ENCODE peak calls at places on chromosomes 16 and 17, in four cellular contexts. D is OCI-LY7; H is CD4-positive, alpha-beta T cell; Y is CD4-positive, CD25-positive, alpha-beta regulatory T cell. M is an unnamed sample.

GRCh38 chr17:2707721-2708584 is 3.6 kb downstream of the CLUH start:
- DNase-seq in D (peak), H (no peak), Y (no peak), M (no peak)

GRCh38 chr16:69888005-69888560 is 63.1 kb upstream of the CLEC18A start:
- DNase-seq in D (no peak), H (no peak), Y (no peak), M (no peak)

GRCh38 chr16:48434653-48435318 is 49.6 kb upstream of the SIAH1 start:
- DNase-seq in D (peak), H (no peak), Y (no peak), M (no peak)

GRCh38 chr17:49815761-49816281 is 27.3 kb downstream of the KAT7 start:
- DNase-seq in D (no peak), H (no peak), Y (no peak), M (no peak)

GRCh38 chr17:2854662-2855061 is 58.4 kb downstream of the RAP1GAP2 start:
- DNase-seq in D (peak), H (no peak), Y (no peak), M (no peak)

GRCh38 chr16:55643161-55643970 is 12.4 kb upstream of the SLC6A2 start:
- DNase-seq in D (no peak), H (no peak), Y (no peak), M (no peak)

GRCh38 chr16:21989141-21989540 is 11.8 kb downstream of the PDZD9 start:
- DNase-seq in D (no peak), H (no peak), Y (no peak), M (no peak)

GRCh38 chr17:75832652-75833400 is 11.4 kb downstream of the UNC13D start:
- DNase-seq in D (peak), H (peak), Y (peak), M (no peak)

GRCh38 chr16:31186176-31186575 is 6.2 kb downstream of the FUS start:
- DNase-seq in D (no peak), H (no peak), Y (no peak), M (no peak)

GRCh38 chr17:56832446-56832845 is 1.3 kb downstream of the C17orf67 start:
- DNase-seq in D (no peak), H (no peak), Y (no peak), M (no peak)

GRCh38 chr17:76027159-76027839 is at the start of gene EVPL:
- DNase-seq in D (no peak), H (no peak), Y (no peak), M (no peak)

GRCh38 chr16:10581507-10581906 is 1.1 kb upstream of the EMP2 start:
- DNase-seq in D (no peak), H (no peak), Y (no peak), M (no peak)

GRCh38 chr16:57016301-57016700 is 26.9 kb downstream of the NLRC5 start:
- DNase-seq in D (no peak), H (no peak), Y (no peak), M (no peak)

GRCh38 chr16:28212532-28212873 is 738 bp upstream of the XPO6 start:
- DNase-seq in D (no peak), H (no peak), Y (no peak), M (no peak)

GRCh38 chr16:700684-701584 is 4.7 kb downstream of the FBXL16 start:
- DNase-seq in D (no peak), H (peak), Y (no peak), M (no peak)

GRCh38 chr16:47774661-47775060 is 313.5 kb downstream of the PHKB start:
- DNase-seq in D (no peak), H (no peak), Y (no peak), M (no peak)

GRCh38 chr16:19959736-19960135 is 75.1 kb upstream of the GPRC5B start:
- DNase-seq in D (no peak), H (no peak), Y (no peak), M (no peak)

GRCh38 chr17:38897671-38898290 is 27.6 kb upstream of the LASP1NB start:
- DNase-seq in D (no peak), H (no peak), Y (no peak), M (no peak)

GRCh38 chr17:68054296-68054900 is 18.9 kb downstream of the KPNA2 start:
- DNase-seq in D (no peak), H (no peak), Y (no peak), M (no peak)

GRCh38 chr17:75996665-75997590 is 3.7 kb upstream of the CDK3 start:
- DNase-seq in D (peak), H (no peak), Y (no peak), M (no peak)

GRCh38 chr17:45132569-45133463 is 501 bp upstream of the PLCD3 start:
- DNase-seq in D (peak), H (peak), Y (peak), M (peak)

GRCh38 chr17:48961516-48962233 is 6.7 kb downstream of the GIP start:
- DNase-seq in D (no peak), H (no peak), Y (no peak), M (no peak)

GRCh38 chr16:81280393-81280792 is 34.4 kb upstream of the GAN start:
- DNase-seq in D (no peak), H (no peak), Y (no peak), M (no peak)

GRCh38 chr17:72588961-72589360 is 468.1 kb downstream of the SOX9 start:
- DNase-seq in D (no peak), H (no peak), Y (no peak), M (no peak)

GRCh38 chr17:57931488-57932137 is 23.6 kb downstream of the CUEDC1 start:
- DNase-seq in D (no peak), H (no peak), Y (no peak), M (no peak)
- H3K27ac ChIP-seq in D (no peak), H (no peak), Y (no peak), M (peak)

DNA sequence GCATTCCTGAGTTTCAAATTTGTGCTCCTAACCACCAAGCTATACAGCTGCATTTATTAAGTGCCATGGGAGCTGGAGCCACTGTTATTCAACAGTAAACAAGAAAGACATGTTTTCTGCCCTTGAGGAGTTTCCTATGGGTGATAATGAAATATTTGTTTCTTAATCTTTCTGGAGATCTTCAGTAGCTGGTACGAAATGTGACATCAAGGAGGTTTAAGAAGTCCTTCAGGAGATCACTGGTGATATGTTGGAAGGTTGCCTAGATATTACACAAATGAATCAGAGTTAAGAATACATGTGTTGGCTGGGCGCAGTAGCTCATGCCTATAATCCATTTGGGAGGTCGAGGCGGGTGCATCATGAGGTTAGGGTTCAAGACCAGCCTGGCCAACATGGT is 14.9 kb downstream of the RHOT1 start:
- DNase-seq in D (no peak), H (no peak), Y (no peak), M (peak)
- H3K27ac ChIP-seq in D (no peak), H (no peak), Y (no peak), M (no peak)

GRCh38 chr16:53091508-53092211 is 36.9 kb downstream of the CHD9 start:
- DNase-seq in D (peak), H (no peak), Y (no peak), M (no peak)
- H3K27ac ChIP-seq in D (peak), H (no peak), Y (no peak), M (peak)

GRCh38 chr16:11667824-11668589 is at the start of gene SNN:
- DNase-seq in D (peak), H (peak), Y (peak), M (peak)

GRCh38 chr16:11671271-11671670 is 3.0 kb downstream of the SNN start:
- DNase-seq in D (no peak), H (no peak), Y (no peak), M (no peak)

GRCh38 chr16:11668590-11669379 is 530 bp downstream of the SNN start:
- DNase-seq in D (no peak), H (no peak), Y (no peak), M (no peak)

GRCh38 chr16:11670171-11671131 is 2.2 kb downstream of the SNN start:
- DNase-seq in D (no peak), H (no peak), Y (no peak), M (no peak)

GRCh38 chr16:11669380-11670146 is 1.3 kb downstream of the SNN start:
- DNase-seq in D (peak), H (no peak), Y (no peak), M (no peak)
- H3K27ac ChIP-seq in D (peak), H (peak), Y (peak), M (peak)

DNA sequence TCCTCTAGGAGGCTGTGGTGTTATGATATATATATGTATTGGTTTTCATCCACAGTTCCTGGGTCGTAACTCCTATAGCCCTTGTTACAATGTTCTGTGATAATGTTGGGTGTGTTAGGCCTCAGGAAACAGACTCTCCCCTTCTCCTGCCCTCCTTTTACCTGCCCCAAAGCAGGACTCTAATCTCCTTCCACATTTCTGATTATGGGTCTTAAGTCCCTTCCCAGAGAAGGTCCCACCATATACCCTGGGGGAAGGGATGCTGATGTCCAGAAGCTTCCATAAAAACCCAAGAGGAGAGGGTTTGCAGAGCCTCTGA is 450 bp upstream of the C1QBP start:
- DNase-seq in D (no peak), H (no peak), Y (no peak), M (no peak)
- H3K27ac ChIP-seq in D (peak), H (peak), Y (peak), M (peak)

GRCh38 chr16:2915196-2915929 is 3.6 kb downstream of the FLYWCH1 start:
- DNase-seq in D (no peak), H (no peak), Y (no peak), M (no peak)
- H3K27ac ChIP-seq in D (no peak), H (no peak), Y (no peak), M (no peak)

GRCh38 chr17:82449136-82449882 is 1.2 kb downstream of the CYBC1 start:
- DNase-seq in D (peak), H (peak), Y (peak), M (no peak)
- H3K27ac ChIP-seq in D (peak), H (peak), Y (peak), M (peak)

GRCh38 chr16:2964416-2965223 is 545 bp downstream of the KREMEN2 start:
- DNase-seq in D (peak), H (no peak), Y (peak), M (no peak)

GRCh38 chr16:2960183-2961010 is 3.7 kb upstream of the KREMEN2 start:
- DNase-seq in D (no peak), H (no peak), Y (no peak), M (no peak)

GRCh38 chr16:2962334-2963073 is 1.6 kb upstream of the KREMEN2 start:
- DNase-seq in D (no peak), H (no peak), Y (no peak), M (no peak)

GRCh38 chr16:2963611-2964415 is at the start of gene KREMEN2:
- DNase-seq in D (no peak), H (no peak), Y (no peak), M (no peak)

DNA sequence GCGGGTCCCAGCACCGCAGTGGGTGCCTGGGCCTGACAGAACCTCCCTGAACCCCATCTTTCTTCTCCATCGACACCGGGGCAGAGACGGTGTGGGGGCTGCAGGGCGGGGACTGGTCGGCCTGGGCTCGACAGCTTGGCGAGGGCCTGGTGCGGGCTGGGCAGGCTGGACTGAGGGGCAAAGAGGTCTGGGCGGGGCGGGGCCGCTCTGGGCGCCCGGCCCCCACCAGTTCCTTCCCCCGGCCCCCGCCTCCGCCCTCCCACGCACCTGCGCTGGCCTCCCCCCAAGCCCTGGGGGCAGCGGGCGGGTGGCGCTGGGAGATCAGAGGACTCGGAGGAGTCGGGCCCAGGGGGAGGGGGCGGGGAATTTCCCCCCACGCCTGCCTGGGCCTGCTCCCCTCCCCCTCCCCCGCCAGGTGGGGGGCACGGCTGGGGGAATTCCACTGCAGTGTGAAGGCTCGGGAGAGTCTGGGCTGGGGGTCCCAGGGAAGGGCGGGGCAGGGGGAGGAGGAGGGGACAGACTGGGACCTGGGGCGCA is 933 bp upstream of the KREMEN2 start:
- DNase-seq in D (no peak), H (no peak), Y (peak), M (no peak)
- H3K27ac ChIP-seq in D (no peak), H (no peak), Y (no peak), M (no peak)

M was measured in esophagus muscularis mucosa.